ENCODE peak calls at places on chromosomes 13 and 19, in ten cellular contexts. W is heart left ventricle; M is naive thymus-derived CD4-positive, alpha-beta T cell; U is PC-9; P is spleen; R is RWPE1; G is HCT116; N is cardiac muscle cell; F is vagina; B is tibial artery. E is an unnamed sample.

GRCh38 chr13:26320766-26321165 is 66.8 kb downstream of the CDK8 start:
- DNase-seq in B (no peak), R (no peak), G (no peak), P (no peak), W (no peak), N (no peak), F (no peak), M (no peak), U (no peak), E (no peak)

GRCh38 chr13:93603043-93603442 is 376.4 kb downstream of the GPC6 start:
- DNase-seq in B (no peak), G (no peak), R (peak; percentile 16), F (no peak), M (no peak), N (peak; percentile 90), W (no peak), U (peak; percentile 52), P (no peak), E (peak; percentile 85)

GRCh38 chr13:66508153-66508909 is 721.8 kb downstream of the PCDH9 start:
- DNase-seq in U (no peak), R (no peak), W (no peak), F (no peak), N (peak; percentile 29), B (no peak), M (no peak), G (no peak), P (no peak), E (no peak)

GRCh38 chr13:55244991-55245644 is 1895.6 kb upstream of the PRR20A start:
- DNase-seq in M (no peak), F (no peak), G (no peak), B (no peak), U (no peak), R (no peak), W (no peak), N (no peak), P (no peak), E (no peak)

GRCh38 chr13:64992314-64992713 is 2237.8 kb downstream of the PCDH9 start:
- DNase-seq in G (no peak), F (no peak), M (no peak), B (no peak), W (no peak), U (no peak), R (no peak), P (no peak), N (no peak), E (no peak)

GRCh38 chr13:31172535-31172934 is 10.8 kb upstream of the HSPH1 start:
- DNase-seq in W (no peak), F (no peak), B (no peak), N (peak; percentile 95), P (no peak), G (peak; percentile 31), M (no peak), R (peak; percentile 72), U (peak; percentile 88), E (peak; percentile 96)

GRCh38 chr13:30341815-30342570 is 34.6 kb upstream of the KATNAL1 start:
- DNase-seq in R (peak; percentile 76), P (no peak), B (peak; percentile 91), F (peak; percentile 95), W (peak; percentile 82), U (peak; percentile 86), M (no peak), N (peak; percentile 87), G (peak; percentile 44), E (peak; percentile 69)

GRCh38 chr19:42091300-42092266 is 15.6 kb downstream of the ZNF574 start:
- DNase-seq in R (no peak), G (no peak), U (peak; percentile 48), B (no peak), P (peak; percentile 80), F (no peak), W (no peak), M (no peak), N (peak; percentile 59), E (peak; percentile 52)

GRCh38 chr19:33373701-33374405 is at the start of gene CEBPG:
- DNase-seq in N (peak; percentile 73), G (no peak), B (no peak), M (no peak), F (no peak), U (no peak), P (no peak), R (peak; percentile 70), W (peak; percentile 62), E (peak; percentile 32)

GRCh38 chr13:113667771-113668490 is 912 bp downstream of the GRK1 start:
- DNase-seq in U (no peak), W (peak; percentile 4), R (no peak), M (no peak), P (peak; percentile 59), G (no peak), N (no peak), F (no peak), B (peak; percentile 13), E (no peak)

GRCh38 chr13:88436974-88437373 is 765.8 kb downstream of the SLITRK5 start:
- DNase-seq in W (no peak), R (no peak), P (no peak), F (no peak), U (no peak), G (no peak), N (no peak), M (no peak), B (no peak), E (no peak)

GRCh38 chr19:2051771-2052704 is 994 bp upstream of the MKNK2 start:
- DNase-seq in U (no peak), M (peak; percentile 36), B (no peak), P (peak; percentile 85), R (no peak), F (no peak), G (no peak), N (peak; percentile 77), W (peak; percentile 70), E (no peak)
- H3K27ac ChIP-seq in U (no peak overlapping the region), M (peak overlapping the region; percentile 90), B (peak overlapping the region; percentile 97), P (peak overlapping the region; percentile 100), R (peak overlapping the region; percentile 100), F (peak overlapping the region; percentile 99), G (peak overlapping the region; percentile 85), N (no peak overlapping the region), W (peak overlapping the region; percentile 96), E (no peak overlapping the region)

DNA sequence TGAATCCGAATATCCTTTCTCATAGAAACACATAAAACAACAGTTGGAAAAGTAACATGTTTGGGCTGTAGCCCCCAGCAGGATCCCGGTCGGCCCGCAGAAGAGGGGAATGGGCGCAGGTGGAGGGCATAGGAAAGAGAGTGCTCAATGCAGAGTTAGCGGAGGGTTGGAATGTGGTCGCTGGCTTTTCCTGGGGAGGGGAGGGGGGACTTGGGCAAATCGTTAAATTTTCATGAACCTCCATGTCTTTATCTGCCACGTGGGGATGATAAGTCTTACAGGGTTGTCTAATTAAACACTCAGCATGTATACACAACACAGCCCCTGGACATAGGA is 425 bp upstream of the SLC46A3 start:
- DNase-seq in R (no peak), M (no peak), W (no peak), F (no peak), N (no peak), P (no peak), B (no peak), G (no peak), U (no peak), E (no peak)
- H3K27ac ChIP-seq in R (peak overlapping the region; percentile 65), M (peak overlapping the region; percentile 78), W (peak overlapping the region; percentile 99), F (peak overlapping the region; percentile 66), N (no peak overlapping the region), P (peak overlapping the region; percentile 96), B (peak overlapping the region; percentile 97), G (no peak overlapping the region), U (no peak overlapping the region), E (peak overlapping the region; percentile 83)

GRCh38 chr19:5951338-5951861 is 26.5 kb downstream of the RANBP3 start:
- DNase-seq in U (no peak), M (no peak), W (no peak), R (no peak), G (no peak), B (no peak), F (no peak), N (no peak), P (peak; percentile 85), E (no peak)

GRCh38 chr19:5950744-5951143 is 27.2 kb downstream of the RANBP3 start:
- DNase-seq in F (no peak), P (no peak), U (no peak), N (no peak), W (no peak), M (no peak), R (no peak), G (no peak), B (no peak), E (no peak)

GRCh38 chr19:5949792-5950305 is 28.1 kb downstream of the RANBP3 start:
- DNase-seq in F (no peak), R (no peak), B (no peak), P (no peak), N (no peak), U (no peak), M (peak; percentile 41), W (peak; percentile 53), G (no peak), E (no peak)

GRCh38 chr19:5947435-5947834 is 30.5 kb downstream of the RANBP3 start:
- DNase-seq in P (no peak), N (peak; percentile 88), U (no peak), W (peak; percentile 60), M (no peak), R (no peak), G (no peak), B (peak; percentile 66), F (peak; percentile 93), E (no peak)

GRCh38 chr19:5948697-5949564 is 29.0 kb downstream of the RANBP3 start:
- DNase-seq in G (no peak), N (peak; percentile 33), M (no peak), F (no peak), W (no peak), B (no peak), R (no peak), U (no peak), P (no peak), E (no peak)
- H3K27ac ChIP-seq in G (no peak overlapping the region), N (peak overlapping the region; percentile 41), M (peak overlapping the region; percentile 71), F (peak overlapping the region; percentile 56), W (no peak overlapping the region), B (no peak overlapping the region), R (no peak overlapping the region), U (no peak overlapping the region), P (peak overlapping the region; percentile 87), E (no peak overlapping the region)

GRCh38 chr19:4013886-4014540 is 6.5 kb downstream of the PIAS4 start:
- DNase-seq in M (no peak), R (no peak), B (no peak), P (no peak), N (no peak), F (no peak), G (no peak), U (no peak), W (no peak), E (no peak)

GRCh38 chr19:4016903-4017638 is 9.5 kb downstream of the PIAS4 start:
- DNase-seq in W (no peak), B (no peak), F (peak; percentile 79), G (no peak), P (no peak), R (no peak), U (no peak), N (no peak), M (no peak), E (no peak)

GRCh38 chr19:4014541-4015491 is 7.3 kb downstream of the PIAS4 start:
- DNase-seq in N (no peak), P (no peak), M (peak; percentile 47), R (no peak), W (peak; percentile 73), F (no peak), B (no peak), G (no peak), U (no peak), E (no peak)

GRCh38 chr19:4016486-4016885 is 8.9 kb downstream of the PIAS4 start:
- DNase-seq in R (no peak), P (no peak), F (no peak), N (no peak), M (no peak), U (no peak), W (no peak), B (no peak), G (no peak), E (no peak)

GRCh38 chr19:4015705-4016402 is 8.3 kb downstream of the PIAS4 start:
- DNase-seq in F (no peak), G (no peak), M (no peak), R (no peak), N (no peak), U (no peak), P (no peak), W (no peak), B (no peak), E (no peak)
- H3K27ac ChIP-seq in F (peak overlapping the region; percentile 56), G (no peak overlapping the region), M (no peak overlapping the region), R (no peak overlapping the region), N (no peak overlapping the region), U (no peak overlapping the region), P (peak overlapping the region; percentile 58), W (peak overlapping the region; percentile 80), B (peak overlapping the region; percentile 66), E (no peak overlapping the region)